ENCODE peak calls at places on chromosomes 1 and 21, in four cellular contexts. M is AG04450, E is renal cortical epithelial cell, S is T follicular helper cell. W is an unnamed sample.

GRCh38 chr1:153658400-153659174 is at the start of gene SNAPIN:
- DNase-seq in M (peak; percentile 49), E (peak; percentile 74), S (peak; percentile 78), W (peak; percentile 94)

GRCh38 chr1:33471416-33471815 is 1.0 kb upstream of the ZSCAN20 start:
- DNase-seq in M (no peak), E (no peak), S (no peak), W (no peak)

GRCh38 chr1:43913051-43913501 is 20.5 kb upstream of the ARTN start:
- DNase-seq in M (no peak), E (no peak), S (no peak), W (no peak)

GRCh38 chr1:242057745-242058115 is 58.8 kb upstream of the MAP1LC3C start:
- DNase-seq in M (no peak), E (no peak), S (no peak), W (no peak)

GRCh38 chr1:10471411-10472219 is 714 bp downstream of the DFFA start:
- DNase-seq in M (no peak), E (peak; percentile 32), S (no peak), W (peak; percentile 30)

GRCh38 chr1:244341455-244342450 is 110.0 kb downstream of the ADSS2 start:
- DNase-seq in M (no peak), E (peak; percentile 92), S (no peak), W (no peak)

GRCh38 chr1:20069932-20070331 is at the start of gene PLA2G5:
- DNase-seq in M (no peak), E (peak; percentile 26), S (no peak), W (peak; percentile 22)

GRCh38 chr21:35619184-35619583 is 441.1 kb downstream of the SETD4 start:
- DNase-seq in M (no peak), E (peak; percentile 62), S (no peak), W (no peak)

GRCh38 chr1:23657659-23658275 is 33.8 kb upstream of the RPL11 start:
- DNase-seq in M (no peak), E (peak; percentile 19), S (peak; percentile 14), W (peak; percentile 54)

GRCh38 chr1:53147171-53147570 is 4.7 kb upstream of the SLC1A7 start:
- DNase-seq in M (no peak), E (peak; percentile 81), S (no peak), W (no peak)

GRCh38 chr1:100354971-100355394 is 2.7 kb downstream of the CDC14A start:
- DNase-seq in M (no peak), E (peak; percentile 85), S (no peak), W (peak; percentile 53)

GRCh38 chr1:6181347-6181770 is 1.2 kb upstream of the CHD5 start:
- DNase-seq in M (no peak), E (no peak), S (no peak), W (no peak)

GRCh38 chr1:27057389-27057788 is 44.7 kb upstream of the TENT5B start:
- DNase-seq in M (no peak), E (no peak), S (no peak), W (no peak)

GRCh38 chr1:185528084-185528656 is 206.0 kb upstream of the HMCN1 start:
- DNase-seq in M (no peak), E (no peak), S (no peak), W (no peak)

GRCh38 chr1:57826535-57826934 is 402.7 kb upstream of the DAB1 start:
- DNase-seq in M (no peak), E (no peak), S (no peak), W (no peak)

GRCh38 chr1:31627930-31628421 is 10.5 kb downstream of the HCRTR1 start:
- DNase-seq in M (no peak), E (no peak), S (no peak), W (peak; percentile 68)

GRCh38 chr1:232965124-232965911 is 14.9 kb downstream of the NTPCR start:
- DNase-seq in M (no peak), E (no peak), S (no peak), W (no peak)

GRCh38 chr1:87594736-87595383 is 266.2 kb downstream of the LMO4 start:
- DNase-seq in M (no peak), E (peak; percentile 46), S (no peak), W (no peak)

GRCh38 chr21:41851090-41851790 is 27.9 kb downstream of the PRDM15 start:
- DNase-seq in M (no peak), E (no peak), S (no peak), W (no peak)